ENCODE peak calls at places on chromosome 17, in four cellular contexts. P is IMR-90, Y is H9, L is H1. A is an unnamed sample.

GRCh38 chr17:2893422-2893914 is 97.2 kb downstream of the RAP1GAP2 start:
- DNase-seq in Y (peak), P (no peak), L (no peak), A (no peak)

GRCh38 chr17:50953831-50954601 is 87.9 kb upstream of the TOB1 start:
- DNase-seq in Y (peak), L (no peak), P (peak), A (peak)

GRCh38 chr17:4090898-4091297 is 51.9 kb downstream of the ZZEF1 start:
- DNase-seq in L (no peak), Y (no peak), P (peak), A (no peak)

GRCh38 chr17:82267575-82268379 is 5.7 kb downstream of the CSNK1D start:
- DNase-seq in P (peak), Y (no peak), L (no peak), A (no peak)

GRCh38 chr17:78852709-78853111 is 12.1 kb upstream of the USP36 start:
- DNase-seq in L (no peak), P (peak), Y (peak), A (peak)

GRCh38 chr17:61467416-61468262 is 15.4 kb downstream of the TBX4 start:
- DNase-seq in Y (peak), L (no peak), P (peak), A (peak)

GRCh38 chr17:11899494-11899893 is 97.8 kb downstream of the ZNF18 start:
- DNase-seq in Y (no peak), L (no peak), P (no peak), A (peak)

GRCh38 chr17:31094600-31095238 is at the start of gene NF1:
- DNase-seq in Y (peak), P (peak), L (peak), A (peak)

GRCh38 chr17:32876414-32877163 is at the start of gene MYO1D:
- DNase-seq in L (no peak), P (no peak), Y (peak), A (peak)

GRCh38 chr17:50205111-50205821 is 3.8 kb upstream of the COL1A1 start:
- DNase-seq in Y (no peak), P (peak), L (no peak), A (no peak)

GRCh38 chr17:80030730-80031410 is 4.8 kb downstream of the TBC1D16 start:
- DNase-seq in L (no peak), P (no peak), Y (no peak), A (no peak)

GRCh38 chr17:48297825-48298224 is 132.2 kb downstream of the SKAP1 start:
- DNase-seq in P (no peak), Y (no peak), L (no peak), A (no peak)

GRCh38 chr17:57853695-57854094 is 3.9 kb upstream of the MRPS23 start:
- DNase-seq in Y (no peak), L (no peak), P (no peak), A (no peak)

GRCh38 chr17:16286009-16286946 is 67.0 kb downstream of the CENPV start:
- DNase-seq in L (peak), Y (peak), P (peak), A (peak)

GRCh38 chr17:37361543-37361942 is 14.2 kb upstream of the C17orf78 start:
- DNase-seq in P (no peak), Y (no peak), L (no peak), A (no peak)
- H4K5ac ChIP-seq in P (no peak), Y (no peak), L (no peak), A (no peak)

DNA sequence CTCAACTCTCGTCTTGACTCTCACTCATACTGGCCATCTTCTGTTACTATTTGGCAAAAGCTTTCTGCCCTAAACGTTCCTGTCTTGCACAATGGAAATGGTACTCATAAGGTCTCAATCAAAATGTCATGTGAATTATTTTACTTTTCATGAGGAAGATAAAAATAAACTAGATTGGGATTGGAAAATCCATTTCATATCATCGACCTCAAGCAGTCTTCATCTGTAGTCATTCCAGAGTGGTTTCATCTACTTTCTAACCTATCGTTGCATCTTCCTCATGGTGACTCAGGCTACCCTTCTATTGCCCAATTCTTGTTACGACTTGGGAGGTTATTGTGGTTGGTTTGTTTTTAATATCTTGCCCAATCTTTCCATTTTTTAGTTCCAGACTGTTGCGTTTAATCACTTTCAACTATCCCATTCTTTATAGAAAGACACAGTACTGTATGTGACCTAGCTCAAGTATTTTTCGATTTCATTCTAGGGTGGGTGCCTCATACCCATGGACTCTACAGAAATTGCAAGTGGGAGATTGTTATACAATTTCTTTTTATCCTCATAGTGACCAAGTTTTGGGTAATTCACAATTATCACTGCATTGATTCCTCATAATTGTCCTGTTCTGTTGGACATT is 317.1 kb upstream of the KCNJ16 start:
- DNase-seq in L (no peak), Y (no peak), P (peak), A (no peak)
- H2BK5ac ChIP-seq in L (no peak), Y (no peak), P (peak), A (no peak)

DNA sequence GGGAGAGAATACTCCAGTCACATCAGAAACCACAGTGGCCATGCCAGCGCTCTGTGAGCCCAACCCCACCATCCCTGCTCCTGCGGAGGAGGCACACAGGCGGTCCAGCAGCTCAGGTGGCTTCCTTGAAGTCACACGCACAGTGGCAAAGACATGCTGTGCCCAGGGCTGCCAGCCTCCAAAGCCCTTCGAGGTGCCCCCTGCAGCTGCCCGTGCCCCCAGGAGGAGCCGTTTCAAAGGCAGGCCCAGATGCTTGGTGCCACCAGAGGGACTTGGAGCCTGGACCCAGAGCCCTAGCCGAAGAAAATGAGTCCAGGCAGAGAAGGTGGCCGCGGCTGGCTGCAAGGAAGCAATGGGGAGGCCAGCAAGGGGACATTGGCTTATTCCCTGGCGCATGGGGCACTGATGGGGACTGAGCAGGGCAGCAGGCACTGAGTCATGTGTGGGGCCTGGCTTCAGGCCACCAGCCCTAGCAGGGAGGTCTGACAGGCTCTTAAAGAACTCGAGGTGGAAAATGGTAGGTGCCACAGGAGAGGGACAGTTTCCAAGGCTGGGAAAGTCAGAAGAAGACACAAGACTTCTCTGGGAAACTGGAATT is 17.2 kb upstream of the CACNG1 start:
- DNase-seq in P (peak), L (no peak), Y (no peak), A (no peak)
- H4K8ac ChIP-seq in P (no peak), L (no peak), Y (no peak), A (no peak)

GRCh38 chr17:13134106-13134505 is 116.3 kb upstream of the ELAC2 start:
- DNase-seq in P (no peak), Y (no peak), L (no peak), A (no peak)
- H4K5ac ChIP-seq in P (no peak), Y (no peak), L (no peak), A (no peak)

GRCh38 chr17:75209061-75209460 is 3.6 kb downstream of the NUP85 start:
- DNase-seq in L (no peak), P (no peak), Y (no peak), A (no peak)
- H2BK5ac ChIP-seq in L (no peak), P (no peak), Y (no peak), A (no peak)

DNA sequence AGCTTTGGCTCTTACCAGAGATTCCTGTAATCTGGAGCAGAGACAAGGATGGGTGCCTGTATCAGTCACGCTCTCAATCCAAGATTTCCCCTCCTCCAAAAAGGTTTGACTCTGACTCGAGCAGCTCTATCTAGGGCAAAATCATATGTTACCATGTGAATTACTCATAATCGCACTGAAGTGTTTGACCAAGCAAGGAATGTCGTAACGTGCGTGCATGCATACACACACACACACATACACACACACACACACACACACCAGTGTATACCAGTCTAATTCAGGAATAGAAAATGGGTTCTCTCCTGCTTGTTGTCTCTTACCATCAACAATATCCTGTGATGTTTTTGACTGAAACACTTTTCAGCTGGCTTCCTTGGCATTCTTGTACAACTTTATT is 835.1 kb downstream of the KCNJ2 start:
- DNase-seq in L (no peak), P (no peak), Y (no peak), A (no peak)
- H4K8ac ChIP-seq in L (no peak), P (no peak), Y (no peak), A (no peak)

A was measured in mesendoderm.